ENCODE peak calls at places on chromosomes 7 and 10, in ten cellular contexts. One of them, this sample, is unnamed.

GRCh38 chr7:100369105-100369504 is 4.2 kb upstream of the PILRA start:
- DNase-seq in stimulated activated CD8-positive, alpha-beta memory T cell treated with anti-CD3 and anti-CD28 coated beads, Interleukin-7, amount 100 ng/mL, for 48 hours: no peak
- DNase-seq in Kasumi-1: peak
- DNase-seq in aorta: peak
- DNase-seq in cardiac muscle cell: no peak
- DNase-seq in RWPE1: no peak
- DNase-seq in AG10803: no peak
- DNase-seq in GM03348: no peak
- DNase-seq in LHCN-M2: no peak
- DNase-seq in Daoy: no peak
- DNase-seq in this sample: no peak

GRCh38 chr10:33179056-33179455 is 155.4 kb downstream of the NRP1 start:
- DNase-seq in stimulated activated CD8-positive, alpha-beta memory T cell treated with anti-CD3 and anti-CD28 coated beads, Interleukin-7, amount 100 ng/mL, for 48 hours: no peak
- DNase-seq in Kasumi-1: no peak
- DNase-seq in aorta: no peak
- DNase-seq in cardiac muscle cell: no peak
- DNase-seq in RWPE1: no peak
- DNase-seq in AG10803: no peak
- DNase-seq in GM03348: no peak
- DNase-seq in LHCN-M2: no peak
- DNase-seq in Daoy: peak
- DNase-seq in this sample: no peak

GRCh38 chr7:94348142-94348541 is 46.6 kb upstream of the COL1A2 start:
- DNase-seq in stimulated activated CD8-positive, alpha-beta memory T cell treated with anti-CD3 and anti-CD28 coated beads, Interleukin-7, amount 100 ng/mL, for 48 hours: no peak
- DNase-seq in Kasumi-1: no peak
- DNase-seq in aorta: peak
- DNase-seq in cardiac muscle cell: no peak
- DNase-seq in RWPE1: no peak
- DNase-seq in AG10803: peak
- DNase-seq in GM03348: peak
- DNase-seq in LHCN-M2: peak
- DNase-seq in Daoy: peak
- DNase-seq in this sample: no peak

GRCh38 chr10:88070080-88070880 is 206.9 kb downstream of the PTEN start:
- DNase-seq in stimulated activated CD8-positive, alpha-beta memory T cell treated with anti-CD3 and anti-CD28 coated beads, Interleukin-7, amount 100 ng/mL, for 48 hours: no peak
- DNase-seq in Kasumi-1: no peak
- DNase-seq in aorta: no peak
- DNase-seq in cardiac muscle cell: no peak
- DNase-seq in RWPE1: no peak
- DNase-seq in AG10803: no peak
- DNase-seq in GM03348: no peak
- DNase-seq in LHCN-M2: peak
- DNase-seq in Daoy: peak
- DNase-seq in this sample: no peak

GRCh38 chr10:78146200-78146599 is 112.5 kb downstream of the RPS24 start:
- DNase-seq in stimulated activated CD8-positive, alpha-beta memory T cell treated with anti-CD3 and anti-CD28 coated beads, Interleukin-7, amount 100 ng/mL, for 48 hours: no peak
- DNase-seq in Kasumi-1: no peak
- DNase-seq in aorta: no peak
- DNase-seq in cardiac muscle cell: no peak
- DNase-seq in RWPE1: no peak
- DNase-seq in AG10803: no peak
- DNase-seq in GM03348: no peak
- DNase-seq in LHCN-M2: no peak
- DNase-seq in Daoy: no peak
- DNase-seq in this sample: no peak

GRCh38 chr10:128896183-128896805 is 570.7 kb upstream of the MGMT start:
- DNase-seq in stimulated activated CD8-positive, alpha-beta memory T cell treated with anti-CD3 and anti-CD28 coated beads, Interleukin-7, amount 100 ng/mL, for 48 hours: no peak
- DNase-seq in Kasumi-1: no peak
- DNase-seq in aorta: peak
- DNase-seq in cardiac muscle cell: no peak
- DNase-seq in RWPE1: no peak
- DNase-seq in AG10803: no peak
- DNase-seq in GM03348: no peak
- DNase-seq in LHCN-M2: no peak
- DNase-seq in Daoy: no peak
- DNase-seq in this sample: no peak

GRCh38 chr10:49010295-49010694 is 70.7 kb upstream of the LRRC18 start:
- DNase-seq in stimulated activated CD8-positive, alpha-beta memory T cell treated with anti-CD3 and anti-CD28 coated beads, Interleukin-7, amount 100 ng/mL, for 48 hours: no peak
- DNase-seq in Kasumi-1: peak
- DNase-seq in aorta: no peak
- DNase-seq in cardiac muscle cell: no peak
- DNase-seq in RWPE1: no peak
- DNase-seq in AG10803: no peak
- DNase-seq in GM03348: no peak
- DNase-seq in LHCN-M2: no peak
- DNase-seq in Daoy: no peak
- DNase-seq in this sample: no peak

GRCh38 chr10:65765006-65765546 is 1160.8 kb upstream of the LRRTM3 start:
- DNase-seq in stimulated activated CD8-positive, alpha-beta memory T cell treated with anti-CD3 and anti-CD28 coated beads, Interleukin-7, amount 100 ng/mL, for 48 hours: no peak
- DNase-seq in Kasumi-1: no peak
- DNase-seq in aorta: no peak
- DNase-seq in cardiac muscle cell: no peak
- DNase-seq in RWPE1: no peak
- DNase-seq in AG10803: no peak
- DNase-seq in GM03348: no peak
- DNase-seq in LHCN-M2: no peak
- DNase-seq in Daoy: no peak
- DNase-seq in this sample: no peak

GRCh38 chr7:107029061-107029763 is 15.3 kb upstream of the PRKAR2B start:
- DNase-seq in stimulated activated CD8-positive, alpha-beta memory T cell treated with anti-CD3 and anti-CD28 coated beads, Interleukin-7, amount 100 ng/mL, for 48 hours: no peak
- DNase-seq in Kasumi-1: no peak
- DNase-seq in aorta: no peak
- DNase-seq in cardiac muscle cell: no peak
- DNase-seq in RWPE1: peak
- DNase-seq in AG10803: no peak
- DNase-seq in GM03348: peak
- DNase-seq in LHCN-M2: peak
- DNase-seq in Daoy: no peak
- DNase-seq in this sample: no peak

GRCh38 chr7:132518102-132518838 is 58.0 kb downstream of the PLXNA4 start:
- DNase-seq in stimulated activated CD8-positive, alpha-beta memory T cell treated with anti-CD3 and anti-CD28 coated beads, Interleukin-7, amount 100 ng/mL, for 48 hours: no peak
- DNase-seq in Kasumi-1: peak
- DNase-seq in aorta: no peak
- DNase-seq in cardiac muscle cell: no peak
- DNase-seq in RWPE1: peak
- DNase-seq in AG10803: no peak
- DNase-seq in GM03348: peak
- DNase-seq in LHCN-M2: no peak
- DNase-seq in Daoy: peak
- DNase-seq in this sample: no peak

GRCh38 chr10:99958806-99959205 is 50.9 kb downstream of the DNMBP start:
- DNase-seq in stimulated activated CD8-positive, alpha-beta memory T cell treated with anti-CD3 and anti-CD28 coated beads, Interleukin-7, amount 100 ng/mL, for 48 hours: no peak
- DNase-seq in Kasumi-1: no peak
- DNase-seq in aorta: no peak
- DNase-seq in cardiac muscle cell: no peak
- DNase-seq in RWPE1: no peak
- DNase-seq in AG10803: peak
- DNase-seq in GM03348: no peak
- DNase-seq in LHCN-M2: no peak
- DNase-seq in Daoy: no peak
- DNase-seq in this sample: no peak

GRCh38 chr7:26090927-26091519 is 61.0 kb upstream of the NFE2L3 start:
- DNase-seq in stimulated activated CD8-positive, alpha-beta memory T cell treated with anti-CD3 and anti-CD28 coated beads, Interleukin-7, amount 100 ng/mL, for 48 hours: no peak
- DNase-seq in Kasumi-1: peak
- DNase-seq in aorta: no peak
- DNase-seq in cardiac muscle cell: peak
- DNase-seq in RWPE1: peak
- DNase-seq in AG10803: peak
- DNase-seq in GM03348: peak
- DNase-seq in LHCN-M2: peak
- DNase-seq in Daoy: peak
- DNase-seq in this sample: no peak

GRCh38 chr10:69057951-69058297 is 30.0 kb upstream of the SRGN start:
- DNase-seq in stimulated activated CD8-positive, alpha-beta memory T cell treated with anti-CD3 and anti-CD28 coated beads, Interleukin-7, amount 100 ng/mL, for 48 hours: no peak
- DNase-seq in Kasumi-1: no peak
- DNase-seq in aorta: no peak
- DNase-seq in cardiac muscle cell: no peak
- DNase-seq in RWPE1: no peak
- DNase-seq in AG10803: peak
- DNase-seq in GM03348: peak
- DNase-seq in LHCN-M2: peak
- DNase-seq in Daoy: peak
- DNase-seq in this sample: no peak

GRCh38 chr10:33337335-33337854 is 2.9 kb upstream of the NRP1 start:
- DNase-seq in stimulated activated CD8-positive, alpha-beta memory T cell treated with anti-CD3 and anti-CD28 coated beads, Interleukin-7, amount 100 ng/mL, for 48 hours: no peak
- DNase-seq in Kasumi-1: no peak
- DNase-seq in aorta: no peak
- DNase-seq in cardiac muscle cell: peak
- DNase-seq in RWPE1: peak
- DNase-seq in AG10803: peak
- DNase-seq in GM03348: peak
- DNase-seq in LHCN-M2: peak
- DNase-seq in Daoy: no peak
- DNase-seq in this sample: no peak

GRCh38 chr7:78792006-78792405 is 661.5 kb downstream of the MAGI2 start:
- DNase-seq in stimulated activated CD8-positive, alpha-beta memory T cell treated with anti-CD3 and anti-CD28 coated beads, Interleukin-7, amount 100 ng/mL, for 48 hours: no peak
- DNase-seq in Kasumi-1: no peak
- DNase-seq in aorta: no peak
- DNase-seq in cardiac muscle cell: no peak
- DNase-seq in RWPE1: no peak
- DNase-seq in AG10803: no peak
- DNase-seq in GM03348: no peak
- DNase-seq in LHCN-M2: no peak
- DNase-seq in Daoy: no peak
- DNase-seq in this sample: no peak

GRCh38 chr7:81769891-81770818 is at the start of gene HGF:
- DNase-seq in stimulated activated CD8-positive, alpha-beta memory T cell treated with anti-CD3 and anti-CD28 coated beads, Interleukin-7, amount 100 ng/mL, for 48 hours: no peak
- DNase-seq in Kasumi-1: peak
- DNase-seq in aorta: peak
- DNase-seq in cardiac muscle cell: peak
- DNase-seq in RWPE1: no peak
- DNase-seq in AG10803: peak
- DNase-seq in GM03348: peak
- DNase-seq in LHCN-M2: peak
- DNase-seq in Daoy: no peak
- DNase-seq in this sample: no peak

GRCh38 chr10:878333-878753 is 53.2 kb downstream of the LARP4B start:
- DNase-seq in stimulated activated CD8-positive, alpha-beta memory T cell treated with anti-CD3 and anti-CD28 coated beads, Interleukin-7, amount 100 ng/mL, for 48 hours: no peak
- DNase-seq in Kasumi-1: no peak
- DNase-seq in aorta: no peak
- DNase-seq in cardiac muscle cell: no peak
- DNase-seq in RWPE1: no peak
- DNase-seq in AG10803: peak
- DNase-seq in GM03348: peak
- DNase-seq in LHCN-M2: no peak
- DNase-seq in Daoy: no peak
- DNase-seq in this sample: no peak

GRCh38 chr7:101094791-101095375 is 9.6 kb downstream of the TRIM56 start:
- DNase-seq in stimulated activated CD8-positive, alpha-beta memory T cell treated with anti-CD3 and anti-CD28 coated beads, Interleukin-7, amount 100 ng/mL, for 48 hours: no peak
- DNase-seq in Kasumi-1: peak
- DNase-seq in aorta: peak
- DNase-seq in cardiac muscle cell: peak
- DNase-seq in RWPE1: no peak
- DNase-seq in AG10803: peak
- DNase-seq in GM03348: peak
- DNase-seq in LHCN-M2: peak
- DNase-seq in Daoy: peak
- DNase-seq in this sample: no peak

GRCh38 chr10:121631296-121631695 is 33.1 kb upstream of the FGFR2 start:
- DNase-seq in stimulated activated CD8-positive, alpha-beta memory T cell treated with anti-CD3 and anti-CD28 coated beads, Interleukin-7, amount 100 ng/mL, for 48 hours: no peak
- DNase-seq in Kasumi-1: no peak
- DNase-seq in aorta: no peak
- DNase-seq in cardiac muscle cell: no peak
- DNase-seq in RWPE1: no peak
- DNase-seq in AG10803: no peak
- DNase-seq in GM03348: no peak
- DNase-seq in LHCN-M2: no peak
- DNase-seq in Daoy: no peak
- DNase-seq in this sample: no peak

GRCh38 chr10:130714700-130715467 is 578.7 kb downstream of the GLRX3 start:
- DNase-seq in stimulated activated CD8-positive, alpha-beta memory T cell treated with anti-CD3 and anti-CD28 coated beads, Interleukin-7, amount 100 ng/mL, for 48 hours: no peak
- DNase-seq in Kasumi-1: no peak
- DNase-seq in aorta: no peak
- DNase-seq in cardiac muscle cell: no peak
- DNase-seq in RWPE1: no peak
- DNase-seq in AG10803: no peak
- DNase-seq in GM03348: no peak
- DNase-seq in LHCN-M2: no peak
- DNase-seq in Daoy: no peak
- DNase-seq in this sample: no peak

GRCh38 chr7:151366872-151367207 is 25.2 kb downstream of the NUB1 start:
- DNase-seq in stimulated activated CD8-positive, alpha-beta memory T cell treated with anti-CD3 and anti-CD28 coated beads, Interleukin-7, amount 100 ng/mL, for 48 hours: no peak
- DNase-seq in Kasumi-1: no peak
- DNase-seq in aorta: no peak
- DNase-seq in cardiac muscle cell: no peak
- DNase-seq in RWPE1: no peak
- DNase-seq in AG10803: peak
- DNase-seq in GM03348: peak
- DNase-seq in LHCN-M2: peak
- DNase-seq in Daoy: no peak
- DNase-seq in this sample: no peak

GRCh38 chr7:149751058-149751775 is 22.2 kb downstream of the ZNF467 start:
- DNase-seq in stimulated activated CD8-positive, alpha-beta memory T cell treated with anti-CD3 and anti-CD28 coated beads, Interleukin-7, amount 100 ng/mL, for 48 hours: no peak
- DNase-seq in Kasumi-1: no peak
- DNase-seq in aorta: no peak
- DNase-seq in cardiac muscle cell: no peak
- DNase-seq in RWPE1: no peak
- DNase-seq in AG10803: no peak
- DNase-seq in GM03348: no peak
- DNase-seq in LHCN-M2: no peak
- DNase-seq in Daoy: no peak
- DNase-seq in this sample: no peak

GRCh38 chr7:47508389-47509380 is 73.2 kb downstream of the TNS3 start:
- DNase-seq in stimulated activated CD8-positive, alpha-beta memory T cell treated with anti-CD3 and anti-CD28 coated beads, Interleukin-7, amount 100 ng/mL, for 48 hours: no peak
- DNase-seq in Kasumi-1: no peak
- DNase-seq in aorta: no peak
- DNase-seq in cardiac muscle cell: peak
- DNase-seq in RWPE1: no peak
- DNase-seq in AG10803: no peak
- DNase-seq in GM03348: no peak
- DNase-seq in LHCN-M2: no peak
- DNase-seq in Daoy: peak
- DNase-seq in this sample: no peak

GRCh38 chr7:50664461-50664922 is 99.3 kb upstream of the DDC start:
- DNase-seq in stimulated activated CD8-positive, alpha-beta memory T cell treated with anti-CD3 and anti-CD28 coated beads, Interleukin-7, amount 100 ng/mL, for 48 hours: peak
- DNase-seq in Kasumi-1: no peak
- DNase-seq in aorta: no peak
- DNase-seq in cardiac muscle cell: no peak
- DNase-seq in RWPE1: peak
- DNase-seq in AG10803: peak
- DNase-seq in GM03348: peak
- DNase-seq in LHCN-M2: peak
- DNase-seq in Daoy: peak
- DNase-seq in this sample: peak

GRCh38 chr7:78151229-78151628 is 352.7 kb downstream of the PHTF2 start:
- DNase-seq in stimulated activated CD8-positive, alpha-beta memory T cell treated with anti-CD3 and anti-CD28 coated beads, Interleukin-7, amount 100 ng/mL, for 48 hours: no peak
- DNase-seq in Kasumi-1: no peak
- DNase-seq in aorta: no peak
- DNase-seq in cardiac muscle cell: no peak
- DNase-seq in RWPE1: no peak
- DNase-seq in AG10803: peak
- DNase-seq in GM03348: peak
- DNase-seq in LHCN-M2: peak
- DNase-seq in Daoy: peak
- DNase-seq in this sample: no peak

GRCh38 chr10:44756235-44756634 is 154.9 kb upstream of the TMEM72 start:
- DNase-seq in stimulated activated CD8-positive, alpha-beta memory T cell treated with anti-CD3 and anti-CD28 coated beads, Interleukin-7, amount 100 ng/mL, for 48 hours: no peak
- DNase-seq in Kasumi-1: no peak
- DNase-seq in aorta: peak
- DNase-seq in cardiac muscle cell: no peak
- DNase-seq in RWPE1: no peak
- DNase-seq in AG10803: peak
- DNase-seq in GM03348: peak
- DNase-seq in LHCN-M2: peak
- DNase-seq in Daoy: peak
- DNase-seq in this sample: no peak

GRCh38 chr7:4164556-4164955 is 517.5 kb upstream of the FOXK1 start:
- DNase-seq in stimulated activated CD8-positive, alpha-beta memory T cell treated with anti-CD3 and anti-CD28 coated beads, Interleukin-7, amount 100 ng/mL, for 48 hours: no peak
- DNase-seq in Kasumi-1: no peak
- DNase-seq in aorta: no peak
- DNase-seq in cardiac muscle cell: peak
- DNase-seq in RWPE1: no peak
- DNase-seq in AG10803: no peak
- DNase-seq in GM03348: no peak
- DNase-seq in LHCN-M2: no peak
- DNase-seq in Daoy: no peak
- DNase-seq in this sample: no peak

GRCh38 chr7:48154792-48155413 is 16.4 kb upstream of the ABCA13 start:
- DNase-seq in stimulated activated CD8-positive, alpha-beta memory T cell treated with anti-CD3 and anti-CD28 coated beads, Interleukin-7, amount 100 ng/mL, for 48 hours: no peak
- DNase-seq in Kasumi-1: peak
- DNase-seq in aorta: no peak
- DNase-seq in cardiac muscle cell: peak
- DNase-seq in RWPE1: peak
- DNase-seq in AG10803: peak
- DNase-seq in GM03348: peak
- DNase-seq in LHCN-M2: peak
- DNase-seq in Daoy: no peak
- DNase-seq in this sample: no peak